ENCODE peak calls at places on chromosomes 7 and 10, in ten cellular contexts. One of them, this sample, is unnamed.

GRCh38 chr7:151823783-151824182 is 53.1 kb downstream of the PRKAG2 start:
- DNase-seq in psoas muscle: no peak
- DNase-seq in occipital lobe: no peak
- DNase-seq in T-helper 1 cell: no peak
- DNase-seq in adipocyte: peak
- DNase-seq in DMS153: no peak
- DNase-seq in NCI-H1092: no peak
- DNase-seq in activated effector memory CD4-positive, alpha-beta T cell treated with Interleukin-2 at 50 U/mL for 16 hours: no peak
- DNase-seq in SK-MEL-5: no peak
- DNase-seq in BJ: no peak
- DNase-seq in this sample: no peak

GRCh38 chr7:129469930-129470329 is 32.4 kb upstream of the SMKR1 start:
- DNase-seq in occipital lobe: no peak
- DNase-seq in DMS153: no peak
- DNase-seq in activated effector memory CD4-positive, alpha-beta T cell treated with Interleukin-2 at 50 U/mL for 16 hours: no peak
- DNase-seq in SK-MEL-5: no peak
- DNase-seq in adipocyte: no peak
- DNase-seq in NCI-H1092: no peak
- DNase-seq in T-helper 1 cell: no peak
- DNase-seq in psoas muscle: no peak
- DNase-seq in BJ: no peak
- DNase-seq in this sample: no peak

GRCh38 chr10:43131906-43132305 is 6.3 kb upstream of the CSGALNACT2 start:
- DNase-seq in occipital lobe: no peak
- DNase-seq in psoas muscle: no peak
- DNase-seq in BJ: no peak
- DNase-seq in activated effector memory CD4-positive, alpha-beta T cell treated with Interleukin-2 at 50 U/mL for 16 hours: no peak
- DNase-seq in NCI-H1092: no peak
- DNase-seq in adipocyte: no peak
- DNase-seq in SK-MEL-5: no peak
- DNase-seq in DMS153: no peak
- DNase-seq in T-helper 1 cell: no peak
- DNase-seq in this sample: no peak

GRCh38 chr7:45692031-45692430 is 117.9 kb downstream of the ADCY1 start:
- DNase-seq in NCI-H1092: no peak
- DNase-seq in occipital lobe: no peak
- DNase-seq in activated effector memory CD4-positive, alpha-beta T cell treated with Interleukin-2 at 50 U/mL for 16 hours: no peak
- DNase-seq in adipocyte: no peak
- DNase-seq in SK-MEL-5: no peak
- DNase-seq in DMS153: no peak
- DNase-seq in BJ: no peak
- DNase-seq in T-helper 1 cell: no peak
- DNase-seq in psoas muscle: no peak
- DNase-seq in this sample: no peak

GRCh38 chr7:127107601-127108007 is 145.1 kb downstream of the GRM8 start:
- DNase-seq in activated effector memory CD4-positive, alpha-beta T cell treated with Interleukin-2 at 50 U/mL for 16 hours: no peak
- DNase-seq in psoas muscle: no peak
- DNase-seq in DMS153: no peak
- DNase-seq in BJ: no peak
- DNase-seq in occipital lobe: no peak
- DNase-seq in NCI-H1092: no peak
- DNase-seq in T-helper 1 cell: peak
- DNase-seq in SK-MEL-5: peak
- DNase-seq in adipocyte: peak
- DNase-seq in this sample: peak

GRCh38 chr7:21066221-21066620 is 279.5 kb upstream of the SP8 start:
- DNase-seq in T-helper 1 cell: no peak
- DNase-seq in adipocyte: no peak
- DNase-seq in BJ: no peak
- DNase-seq in NCI-H1092: no peak
- DNase-seq in activated effector memory CD4-positive, alpha-beta T cell treated with Interleukin-2 at 50 U/mL for 16 hours: no peak
- DNase-seq in SK-MEL-5: no peak
- DNase-seq in DMS153: no peak
- DNase-seq in psoas muscle: no peak
- DNase-seq in occipital lobe: no peak
- DNase-seq in this sample: no peak

GRCh38 chr7:108037748-108038147 is 34.8 kb upstream of the LAMB1 start:
- DNase-seq in NCI-H1092: no peak
- DNase-seq in activated effector memory CD4-positive, alpha-beta T cell treated with Interleukin-2 at 50 U/mL for 16 hours: no peak
- DNase-seq in occipital lobe: no peak
- DNase-seq in BJ: no peak
- DNase-seq in adipocyte: no peak
- DNase-seq in psoas muscle: no peak
- DNase-seq in SK-MEL-5: no peak
- DNase-seq in DMS153: peak
- DNase-seq in T-helper 1 cell: no peak
- DNase-seq in this sample: no peak

GRCh38 chr10:3763852-3764625 is 21.0 kb downstream of the KLF6 start:
- DNase-seq in T-helper 1 cell: no peak
- DNase-seq in psoas muscle: no peak
- DNase-seq in BJ: no peak
- DNase-seq in DMS153: no peak
- DNase-seq in SK-MEL-5: no peak
- DNase-seq in NCI-H1092: no peak
- DNase-seq in activated effector memory CD4-positive, alpha-beta T cell treated with Interleukin-2 at 50 U/mL for 16 hours: no peak
- DNase-seq in adipocyte: no peak
- DNase-seq in occipital lobe: no peak
- DNase-seq in this sample: no peak

GRCh38 chr10:78741541-78741940 is 327.2 kb upstream of the ZMIZ1 start:
- DNase-seq in BJ: no peak
- DNase-seq in activated effector memory CD4-positive, alpha-beta T cell treated with Interleukin-2 at 50 U/mL for 16 hours: no peak
- DNase-seq in psoas muscle: no peak
- DNase-seq in occipital lobe: no peak
- DNase-seq in SK-MEL-5: no peak
- DNase-seq in DMS153: no peak
- DNase-seq in adipocyte: peak
- DNase-seq in NCI-H1092: no peak
- DNase-seq in T-helper 1 cell: no peak
- DNase-seq in this sample: no peak

GRCh38 chr10:114876169-114876568 is 54.6 kb downstream of the FHIP2A start:
- DNase-seq in BJ: no peak
- DNase-seq in SK-MEL-5: no peak
- DNase-seq in NCI-H1092: no peak
- DNase-seq in occipital lobe: no peak
- DNase-seq in DMS153: no peak
- DNase-seq in activated effector memory CD4-positive, alpha-beta T cell treated with Interleukin-2 at 50 U/mL for 16 hours: no peak
- DNase-seq in adipocyte: no peak
- DNase-seq in T-helper 1 cell: no peak
- DNase-seq in psoas muscle: no peak
- DNase-seq in this sample: no peak

GRCh38 chr10:20986049-20986448 is 88.9 kb upstream of the NEBL start:
- DNase-seq in NCI-H1092: no peak
- DNase-seq in T-helper 1 cell: no peak
- DNase-seq in occipital lobe: no peak
- DNase-seq in psoas muscle: no peak
- DNase-seq in activated effector memory CD4-positive, alpha-beta T cell treated with Interleukin-2 at 50 U/mL for 16 hours: no peak
- DNase-seq in BJ: no peak
- DNase-seq in DMS153: no peak
- DNase-seq in SK-MEL-5: no peak
- DNase-seq in adipocyte: no peak
- DNase-seq in this sample: no peak

GRCh38 chr7:112188257-112188656 is 17.9 kb downstream of the DOCK4 start:
- DNase-seq in adipocyte: no peak
- DNase-seq in psoas muscle: no peak
- DNase-seq in DMS153: no peak
- DNase-seq in BJ: no peak
- DNase-seq in SK-MEL-5: no peak
- DNase-seq in T-helper 1 cell: no peak
- DNase-seq in activated effector memory CD4-positive, alpha-beta T cell treated with Interleukin-2 at 50 U/mL for 16 hours: no peak
- DNase-seq in NCI-H1092: no peak
- DNase-seq in occipital lobe: no peak
- DNase-seq in this sample: no peak

GRCh38 chr7:44099669-44100068 is 4.5 kb upstream of the AEBP1 start:
- DNase-seq in NCI-H1092: no peak
- DNase-seq in activated effector memory CD4-positive, alpha-beta T cell treated with Interleukin-2 at 50 U/mL for 16 hours: no peak
- DNase-seq in SK-MEL-5: no peak
- DNase-seq in adipocyte: no peak
- DNase-seq in occipital lobe: no peak
- DNase-seq in DMS153: no peak
- DNase-seq in T-helper 1 cell: no peak
- DNase-seq in BJ: no peak
- DNase-seq in psoas muscle: no peak
- DNase-seq in this sample: no peak

GRCh38 chr7:115449689-115450088 is 527.8 kb downstream of the MDFIC start:
- DNase-seq in NCI-H1092: no peak
- DNase-seq in adipocyte: no peak
- DNase-seq in T-helper 1 cell: no peak
- DNase-seq in activated effector memory CD4-positive, alpha-beta T cell treated with Interleukin-2 at 50 U/mL for 16 hours: no peak
- DNase-seq in occipital lobe: no peak
- DNase-seq in SK-MEL-5: no peak
- DNase-seq in psoas muscle: no peak
- DNase-seq in BJ: no peak
- DNase-seq in DMS153: no peak
- DNase-seq in this sample: no peak

GRCh38 chr10:125157473-125157865 is 2.9 kb downstream of the CTBP2 start:
- DNase-seq in SK-MEL-5: no peak
- DNase-seq in psoas muscle: no peak
- DNase-seq in DMS153: peak
- DNase-seq in BJ: no peak
- DNase-seq in NCI-H1092: no peak
- DNase-seq in activated effector memory CD4-positive, alpha-beta T cell treated with Interleukin-2 at 50 U/mL for 16 hours: no peak
- DNase-seq in adipocyte: peak
- DNase-seq in T-helper 1 cell: no peak
- DNase-seq in occipital lobe: no peak
- DNase-seq in this sample: peak

GRCh38 chr10:29370612-29371092 is 81.8 kb downstream of the LYZL1 start:
- DNase-seq in SK-MEL-5: no peak
- DNase-seq in adipocyte: no peak
- DNase-seq in activated effector memory CD4-positive, alpha-beta T cell treated with Interleukin-2 at 50 U/mL for 16 hours: no peak
- DNase-seq in DMS153: no peak
- DNase-seq in occipital lobe: no peak
- DNase-seq in BJ: no peak
- DNase-seq in NCI-H1092: no peak
- DNase-seq in psoas muscle: no peak
- DNase-seq in T-helper 1 cell: no peak
- DNase-seq in this sample: no peak

GRCh38 chr10:4688620-4689019 is 137.4 kb upstream of the AKR1E2 start:
- DNase-seq in SK-MEL-5: peak
- DNase-seq in NCI-H1092: no peak
- DNase-seq in occipital lobe: no peak
- DNase-seq in activated effector memory CD4-positive, alpha-beta T cell treated with Interleukin-2 at 50 U/mL for 16 hours: no peak
- DNase-seq in T-helper 1 cell: no peak
- DNase-seq in DMS153: no peak
- DNase-seq in psoas muscle: no peak
- DNase-seq in adipocyte: no peak
- DNase-seq in BJ: no peak
- DNase-seq in this sample: no peak

GRCh38 chr10:88879754-88880286 is at the start of gene STAMBPL1:
- DNase-seq in psoas muscle: peak
- DNase-seq in adipocyte: no peak
- DNase-seq in occipital lobe: peak
- DNase-seq in NCI-H1092: no peak
- DNase-seq in SK-MEL-5: no peak
- DNase-seq in activated effector memory CD4-positive, alpha-beta T cell treated with Interleukin-2 at 50 U/mL for 16 hours: peak
- DNase-seq in BJ: no peak
- DNase-seq in T-helper 1 cell: peak
- DNase-seq in DMS153: no peak
- DNase-seq in this sample: peak

GRCh38 chr7:47535033-47535703 is 46.7 kb downstream of the TNS3 start:
- DNase-seq in T-helper 1 cell: no peak
- DNase-seq in adipocyte: peak
- DNase-seq in SK-MEL-5: peak
- DNase-seq in psoas muscle: no peak
- DNase-seq in NCI-H1092: no peak
- DNase-seq in occipital lobe: no peak
- DNase-seq in activated effector memory CD4-positive, alpha-beta T cell treated with Interleukin-2 at 50 U/mL for 16 hours: no peak
- DNase-seq in BJ: no peak
- DNase-seq in DMS153: no peak
- DNase-seq in this sample: no peak

GRCh38 chr7:151844080-151844827 is 32.7 kb downstream of the PRKAG2 start:
- DNase-seq in adipocyte: peak
- DNase-seq in SK-MEL-5: peak
- DNase-seq in psoas muscle: no peak
- DNase-seq in occipital lobe: no peak
- DNase-seq in BJ: no peak
- DNase-seq in NCI-H1092: no peak
- DNase-seq in activated effector memory CD4-positive, alpha-beta T cell treated with Interleukin-2 at 50 U/mL for 16 hours: no peak
- DNase-seq in T-helper 1 cell: no peak
- DNase-seq in DMS153: no peak
- DNase-seq in this sample: no peak

GRCh38 chr7:141477866-141478265 is 73.3 kb upstream of the AGK start:
- DNase-seq in DMS153: no peak
- DNase-seq in NCI-H1092: no peak
- DNase-seq in occipital lobe: peak
- DNase-seq in activated effector memory CD4-positive, alpha-beta T cell treated with Interleukin-2 at 50 U/mL for 16 hours: no peak
- DNase-seq in T-helper 1 cell: no peak
- DNase-seq in BJ: no peak
- DNase-seq in adipocyte: no peak
- DNase-seq in SK-MEL-5: no peak
- DNase-seq in psoas muscle: peak
- DNase-seq in this sample: no peak

GRCh38 chr10:121559321-121559720 is 38.9 kb downstream of the FGFR2 start:
- DNase-seq in occipital lobe: no peak
- DNase-seq in NCI-H1092: no peak
- DNase-seq in activated effector memory CD4-positive, alpha-beta T cell treated with Interleukin-2 at 50 U/mL for 16 hours: no peak
- DNase-seq in BJ: no peak
- DNase-seq in DMS153: no peak
- DNase-seq in adipocyte: no peak
- DNase-seq in T-helper 1 cell: no peak
- DNase-seq in psoas muscle: no peak
- DNase-seq in SK-MEL-5: no peak
- DNase-seq in this sample: no peak

GRCh38 chr10:71005337-71006305 is 117.3 kb upstream of the PCBD1 start:
- DNase-seq in T-helper 1 cell: no peak
- DNase-seq in psoas muscle: no peak
- DNase-seq in DMS153: no peak
- DNase-seq in NCI-H1092: no peak
- DNase-seq in adipocyte: no peak
- DNase-seq in occipital lobe: no peak
- DNase-seq in activated effector memory CD4-positive, alpha-beta T cell treated with Interleukin-2 at 50 U/mL for 16 hours: no peak
- DNase-seq in SK-MEL-5: no peak
- DNase-seq in BJ: no peak
- DNase-seq in this sample: no peak

GRCh38 chr7:151756076-151756731 is 120.7 kb downstream of the PRKAG2 start:
- DNase-seq in NCI-H1092: no peak
- DNase-seq in activated effector memory CD4-positive, alpha-beta T cell treated with Interleukin-2 at 50 U/mL for 16 hours: peak
- DNase-seq in SK-MEL-5: no peak
- DNase-seq in psoas muscle: no peak
- DNase-seq in T-helper 1 cell: peak
- DNase-seq in DMS153: no peak
- DNase-seq in adipocyte: no peak
- DNase-seq in occipital lobe: no peak
- DNase-seq in BJ: no peak
- DNase-seq in this sample: no peak

GRCh38 chr7:48255046-48255445 is 83.8 kb downstream of the ABCA13 start:
- DNase-seq in SK-MEL-5: peak
- DNase-seq in T-helper 1 cell: peak
- DNase-seq in psoas muscle: no peak
- DNase-seq in activated effector memory CD4-positive, alpha-beta T cell treated with Interleukin-2 at 50 U/mL for 16 hours: no peak
- DNase-seq in occipital lobe: no peak
- DNase-seq in BJ: no peak
- DNase-seq in DMS153: no peak
- DNase-seq in NCI-H1092: no peak
- DNase-seq in adipocyte: peak
- DNase-seq in this sample: no peak

GRCh38 chr7:47546728-47547494 is 35.0 kb downstream of the TNS3 start:
- DNase-seq in activated effector memory CD4-positive, alpha-beta T cell treated with Interleukin-2 at 50 U/mL for 16 hours: no peak
- DNase-seq in T-helper 1 cell: no peak
- DNase-seq in NCI-H1092: no peak
- DNase-seq in BJ: no peak
- DNase-seq in adipocyte: no peak
- DNase-seq in SK-MEL-5: no peak
- DNase-seq in psoas muscle: no peak
- DNase-seq in DMS153: no peak
- DNase-seq in occipital lobe: no peak
- DNase-seq in this sample: no peak

GRCh38 chr10:78063236-78063635 is 29.6 kb downstream of the RPS24 start:
- DNase-seq in psoas muscle: no peak
- DNase-seq in T-helper 1 cell: no peak
- DNase-seq in NCI-H1092: no peak
- DNase-seq in SK-MEL-5: no peak
- DNase-seq in adipocyte: no peak
- DNase-seq in BJ: no peak
- DNase-seq in DMS153: no peak
- DNase-seq in occipital lobe: no peak
- DNase-seq in activated effector memory CD4-positive, alpha-beta T cell treated with Interleukin-2 at 50 U/mL for 16 hours: no peak
- DNase-seq in this sample: no peak

GRCh38 chr10:96413151-96413787 is 54.5 kb upstream of the OPALIN start:
- DNase-seq in T-helper 1 cell: no peak
- DNase-seq in NCI-H1092: no peak
- DNase-seq in SK-MEL-5: peak
- DNase-seq in DMS153: no peak
- DNase-seq in adipocyte: peak
- DNase-seq in BJ: no peak
- DNase-seq in psoas muscle: peak
- DNase-seq in occipital lobe: no peak
- DNase-seq in activated effector memory CD4-positive, alpha-beta T cell treated with Interleukin-2 at 50 U/mL for 16 hours: no peak
- DNase-seq in this sample: no peak

This sample was measured in NCI-H345.